ENCODE peak calls at places on chromosomes 6 and 20, in five cellular contexts. V is pancreas, S is fibroblast of lung, J is adrenal gland, D is colonic mucosa. C is an unnamed sample.
A peak's percentile ranks its signal among the peaks of the same experiment; 100 is the strongest.

GRCh38 chr20:22529150-22530019 is 55.0 kb downstream of the FOXA2 start:
- DNase-seq in V (no peak), S (no peak), J (no peak), D (no peak), C (no peak)

GRCh38 chr6:161257778-161258457 is 15.9 kb downstream of the AGPAT4 start:
- DNase-seq in V (no peak), S (peak; percentile 99), J (no peak), D (no peak), C (no peak)

GRCh38 chr6:36119209-36119608 is 11.1 kb upstream of the MAPK13 start:
- DNase-seq in V (no peak), S (no peak), J (no peak), D (no peak), C (no peak)

GRCh38 chr6:145310116-145310515 is 425.2 kb downstream of the EPM2A start:
- DNase-seq in V (no peak), S (peak; percentile 49), J (no peak), D (no peak), C (no peak)

GRCh38 chr6:29815118-29815750 is 12.4 kb upstream of the HLA-G start:
- DNase-seq in V (no peak), S (no peak), J (no peak), D (no peak), C (no peak)

GRCh38 chr20:51337126-51337805 is 205.3 kb downstream of the NFATC2 start:
- DNase-seq in V (no peak), S (no peak), J (no peak), D (no peak), C (no peak)

GRCh38 chr6:57313711-57314471 is 3.5 kb upstream of the PRIM2 start:
- DNase-seq in V (no peak), S (peak; percentile 95), J (no peak), D (peak; percentile 45), C (no peak)

GRCh38 chr20:60070791-60071190 is 112.6 kb downstream of the CDH26 start:
- DNase-seq in V (no peak), S (no peak), J (no peak), D (no peak), C (no peak)

GRCh38 chr6:16130932-16131387 is 2.1 kb downstream of the MYLIP start:
- DNase-seq in V (no peak), S (peak; percentile 87), J (no peak), D (peak; percentile 74), C (no peak)

GRCh38 chr6:139037490-139037889 is 8.9 kb downstream of the ABRACL start:
- DNase-seq in V (no peak), S (peak; percentile 49), J (no peak), D (no peak), C (no peak)

GRCh38 chr6:125781307-125781868 is 9.4 kb upstream of the NCOA7 start:
- DNase-seq in V (no peak), S (peak; percentile 67), J (no peak), D (no peak), C (no peak)

GRCh38 chr6:126831461-126831860 is 287.0 kb upstream of the RSPO3 start:
- DNase-seq in V (no peak), S (no peak), J (no peak), D (no peak), C (no peak)

GRCh38 chr6:143271024-143271423 is 179.5 kb downstream of the ADAT2 start:
- DNase-seq in V (no peak), S (peak; percentile 87), J (peak; percentile 25), D (peak; percentile 21), C (no peak)

GRCh38 chr20:23046431-23046830 is 3.0 kb downstream of the THBD start:
- DNase-seq in V (no peak), S (no peak), J (no peak), D (no peak), C (no peak)

GRCh38 chr6:170205126-170205525 is 85.8 kb downstream of the DLL1 start:
- DNase-seq in V (no peak), S (no peak), J (no peak), D (no peak), C (no peak)

GRCh38 chr20:3751664-3752385 is 15.7 kb downstream of the ADISSP start:
- DNase-seq in V (no peak), S (no peak), J (peak; percentile 56), D (peak; percentile 67), C (no peak)

GRCh38 chr20:33211817-33212424 is 5.2 kb upstream of the BPIFA3 start:
- DNase-seq in V (peak; percentile 69), S (peak; percentile 25), J (peak; percentile 14), D (peak; percentile 26), C (no peak)

GRCh38 chr6:56686429-56686828 is 43.7 kb upstream of the DST start:
- DNase-seq in V (no peak), S (no peak), J (no peak), D (no peak), C (no peak)

GRCh38 chr20:45053441-45054351 is 47.2 kb downstream of the KCNS1 start:
- DNase-seq in V (no peak), S (no peak), J (no peak), D (no peak), C (no peak)

GRCh38 chr6:116313377-116313776 is 33.6 kb upstream of the TSPYL1 start:
- DNase-seq in V (no peak), S (peak; percentile 20), J (no peak), D (no peak), C (no peak)

GRCh38 chr20:25318471-25319240 is 70.8 kb downstream of the PYGB start:
- DNase-seq in V (no peak), S (no peak), J (peak; percentile 15), D (no peak), C (peak; percentile 57)

GRCh38 chr20:47663354-47664067 is 121.8 kb downstream of the SULF2 start:
- DNase-seq in V (peak; percentile 90), S (peak; percentile 76), J (peak; percentile 82), D (peak; percentile 83), C (peak; percentile 88)

GRCh38 chr20:2755451-2756055 is 44.9 kb downstream of the CPXM1 start:
- DNase-seq in V (peak; percentile 60), S (no peak), J (no peak), D (no peak), C (no peak)

GRCh38 chr6:148885154-148885870 is 138.5 kb downstream of the UST start:
- DNase-seq in V (no peak), S (peak; percentile 92), J (no peak), D (no peak), C (no peak)

GRCh38 chr6:109117346-109118035 is 22.2 kb downstream of the CEP57L1 start:
- DNase-seq in V (no peak), S (no peak), J (no peak), D (peak; percentile 52), C (no peak)

GRCh38 chr20:5002077-5002413 is 735 bp upstream of the SLC23A2 start:
- DNase-seq in V (no peak), S (no peak), J (no peak), D (peak; percentile 20), C (peak; percentile 58)
- H3K27ac ChIP-seq in V (no peak overlapping the region), S (no peak overlapping the region), J (no peak overlapping the region), D (no peak overlapping the region), C (no peak overlapping the region)

DNA sequence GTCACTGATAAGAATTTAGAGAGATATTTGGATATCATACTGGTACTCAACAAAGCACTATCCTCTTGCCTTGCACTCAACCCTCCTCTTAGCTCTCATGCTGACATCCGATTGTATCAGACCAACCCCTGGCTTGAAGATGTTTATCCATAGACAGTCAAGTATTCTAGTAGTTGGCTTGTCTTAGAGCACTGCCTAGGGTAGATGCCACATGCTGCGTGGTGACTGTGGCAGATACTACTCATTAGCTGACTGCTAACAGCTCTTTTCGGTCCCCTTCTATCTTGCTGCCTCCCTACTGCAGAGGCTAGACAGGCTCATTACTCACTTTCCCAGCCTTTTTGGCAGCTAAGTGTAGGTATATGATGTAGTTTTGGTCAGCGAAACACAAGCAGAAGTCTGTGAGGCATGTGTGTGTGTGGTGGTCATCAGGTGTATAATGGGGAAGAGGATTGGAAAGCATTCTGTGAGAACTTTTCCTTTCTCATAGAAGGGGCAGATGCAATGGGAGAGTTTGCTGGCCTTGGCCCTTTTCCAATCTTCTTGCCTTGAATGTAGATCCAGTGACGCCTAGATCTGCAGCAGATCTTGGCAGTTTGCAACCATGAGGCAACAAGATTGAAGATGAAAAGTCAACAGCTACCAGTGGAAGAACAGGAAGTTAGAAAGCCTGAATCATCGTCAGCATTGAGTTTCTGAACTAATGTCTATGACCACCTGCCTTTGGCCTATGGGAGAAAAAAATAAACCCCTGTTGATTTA is 4.4 kb upstream of the IFNGR1 start:
- DNase-seq in V (no peak), S (peak; percentile 78), J (peak; percentile 36), D (peak; percentile 43), C (no peak)
- H3K27ac ChIP-seq in V (no peak overlapping the region), S (no peak overlapping the region), J (peak overlapping the region; percentile 81), D (peak overlapping the region; percentile 56), C (no peak overlapping the region)

GRCh38 chr6:150752409-150752808 is 113.1 kb upstream of the MTHFD1L start:
- DNase-seq in V (no peak), S (no peak), J (no peak), D (no peak), C (no peak)

GRCh38 chr6:150755524-150755923 is 110.0 kb upstream of the MTHFD1L start:
- DNase-seq in V (no peak), S (no peak), J (no peak), D (no peak), C (no peak)

GRCh38 chr6:150756170-150756569 is 109.3 kb upstream of the MTHFD1L start:
- DNase-seq in V (no peak), S (no peak), J (no peak), D (no peak), C (no peak)

GRCh38 chr6:150753404-150754184 is 111.9 kb upstream of the MTHFD1L start:
- DNase-seq in V (no peak), S (no peak), J (no peak), D (no peak), C (no peak)

DNA sequence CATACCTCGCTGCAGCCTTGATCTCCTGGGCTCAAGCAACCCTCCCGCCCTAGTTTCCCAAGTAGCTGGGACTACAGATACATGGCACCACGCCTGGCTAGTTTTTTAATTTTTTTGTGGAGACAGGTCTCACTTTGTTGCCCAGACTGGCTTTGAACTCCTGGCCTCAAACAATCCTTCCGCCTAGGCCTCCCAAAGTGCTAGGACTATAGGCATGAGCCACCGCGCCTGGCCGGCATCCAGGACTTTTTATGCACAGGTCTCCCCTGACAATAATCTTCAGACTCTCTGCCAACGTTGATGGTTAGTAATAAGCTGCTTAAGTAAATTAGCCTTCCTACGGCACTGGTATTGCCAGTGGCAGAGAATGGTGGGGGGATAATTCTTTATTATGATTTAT is 110.5 kb upstream of the MTHFD1L start:
- DNase-seq in V (no peak), S (no peak), J (no peak), D (no peak), C (no peak)
- H3K27ac ChIP-seq in V (no peak overlapping the region), S (no peak overlapping the region), J (no peak overlapping the region), D (no peak overlapping the region), C (no peak overlapping the region)

DNA sequence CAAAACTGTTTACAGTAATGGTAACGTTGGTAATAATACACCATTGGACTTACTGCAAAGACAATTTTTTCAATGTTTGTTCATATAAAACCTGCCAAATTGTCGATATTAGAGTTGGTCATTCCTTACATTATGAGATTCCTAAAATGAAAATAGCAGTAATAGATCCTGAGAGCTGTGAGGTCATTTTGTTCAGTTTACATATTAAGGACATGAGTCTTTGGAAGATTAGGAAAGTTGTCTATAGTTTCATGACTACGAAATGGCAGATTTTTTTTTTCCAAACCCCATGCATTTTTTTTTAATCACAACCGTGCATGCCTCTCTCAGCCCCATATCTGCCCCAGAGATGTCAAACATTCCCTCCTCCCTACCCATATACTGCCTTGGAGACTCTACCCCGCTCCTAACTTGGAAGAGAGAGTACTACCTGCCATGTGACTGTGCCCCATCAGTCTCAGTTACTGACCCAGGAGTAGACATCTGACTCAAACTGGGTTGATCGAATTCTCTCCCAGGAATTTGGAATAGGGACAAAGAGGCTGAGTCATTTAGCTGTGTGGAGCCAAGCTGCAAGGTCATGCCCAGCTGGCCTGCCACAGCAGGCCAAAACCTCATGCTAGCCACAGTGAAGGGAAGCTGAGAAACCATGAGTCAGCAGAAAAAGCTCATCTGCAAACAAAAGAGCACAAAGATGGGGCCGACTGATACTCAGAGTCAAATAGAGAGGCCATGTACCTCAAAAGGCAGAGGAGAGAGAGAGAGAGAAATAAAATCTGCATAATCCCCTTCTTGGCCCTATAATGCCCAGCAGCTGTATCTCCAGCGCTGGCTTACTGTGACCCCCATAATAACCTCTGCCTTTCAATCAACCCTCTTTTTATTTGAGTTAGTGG is 21.0 kb upstream of the AKIRIN2 start:
- DNase-seq in V (peak; percentile 75), S (peak; percentile 98), J (peak; percentile 83), D (peak; percentile 41), C (peak; percentile 84)
- H3K27ac ChIP-seq in V (no peak overlapping the region), S (peak overlapping the region; percentile 70), J (peak overlapping the region; percentile 54), D (no peak overlapping the region), C (no peak overlapping the region)